ENCODE peak calls at places on chromosome 6, in seven cellular contexts. N is LoVo; I is psoas muscle; T is A172; M is CD8-positive, alpha-beta T cell; D is stimulated activated CD8-positive, alpha-beta memory T cell treated with anti-CD3 and anti-CD28 coated beads, Interleukin-2, amount 100 ng/mL, for 48 hours; A is heart right ventricle. O is an unnamed sample.

GRCh38 chr6:169725270-169726048 is 1.2 kb upstream of the PHF10 start:
- DNase-seq in N (no peak), I (peak; percentile 84), T (peak; percentile 16), M (no peak), D (no peak), A (peak; percentile 37), O (peak; percentile 71)

GRCh38 chr6:152952866-152953509 is 29.9 kb downstream of the FBXO5 start:
- DNase-seq in N (no peak), I (no peak), T (peak; percentile 44), M (no peak), D (no peak), A (no peak), O (peak; percentile 21)

GRCh38 chr6:143160439-143161220 is 99.9 kb downstream of the AIG1 start:
- DNase-seq in N (no peak), I (no peak), T (no peak), M (no peak), D (no peak), A (no peak), O (no peak)

GRCh38 chr6:16929814-16930213 is 168.6 kb upstream of the ATXN1 start:
- DNase-seq in N (no peak), I (no peak), T (no peak), M (no peak), D (no peak), A (no peak), O (no peak)

GRCh38 chr6:166032366-166033171 is 135.1 kb downstream of the TBXT start:
- DNase-seq in N (no peak), I (peak; percentile 53), T (peak; percentile 74), M (no peak), D (no peak), A (peak; percentile 69), O (no peak)

GRCh38 chr6:135182120-135182992 is 1.2 kb downstream of the MYB start:
- DNase-seq in N (peak; percentile 16), I (peak; percentile 56), T (no peak), M (peak; percentile 7), D (peak; percentile 48), A (peak; percentile 25), O (peak; percentile 78)

GRCh38 chr6:69732640-69733039 is 64.2 kb downstream of the LMBRD1 start:
- DNase-seq in N (no peak), I (no peak), T (peak; percentile 1), M (no peak), D (no peak), A (no peak), O (peak; percentile 25)

GRCh38 chr6:163419413-163420314 is 5.1 kb downstream of the QKI start:
- DNase-seq in N (no peak), I (no peak), T (no peak), M (no peak), D (no peak), A (no peak), O (no peak)

GRCh38 chr6:30915591-30915946 is 1.5 kb downstream of the VARS2 start:
- DNase-seq in N (peak; percentile 54), I (no peak), T (peak; percentile 41), M (no peak), D (no peak), A (no peak), O (peak; percentile 60)